ENCODE peak calls at places on chromosomes 1 and 21, in eight cellular contexts. T, O, K, Q, H, B, P and R are unnamed samples. For H3K4me1, the result is how much of the 10 kb centered on the place peaks cover.

GRCh38 chr1:192378276-192378675 is 61.5 kb downstream of the RGS21 start:
- DNase-seq in T (no peak), O (no peak), K (no peak), Q (no peak), H (no peak), B (no peak), P (no peak), R (no peak)

GRCh38 chr1:246791303-246791918 is 67.2 kb downstream of the SCCPDH start:
- DNase-seq in T (no peak), O (no peak), K (no peak), Q (no peak), H (no peak), B (no peak), P (no peak), R (no peak)

GRCh38 chr1:206915085-206915735 is 6.5 kb downstream of the FCMR start:
- DNase-seq in T (no peak), O (no peak), K (no peak), Q (peak), H (no peak), B (no peak), P (no peak), R (no peak)

GRCh38 chr1:4351453-4351852 is 303.0 kb upstream of the AJAP1 start:
- DNase-seq in T (no peak), O (no peak), K (no peak), Q (peak), H (no peak), B (no peak), P (no peak), R (no peak)

GRCh38 chr1:171983584-171983983 is 142.3 kb downstream of the DNM3 start:
- DNase-seq in T (no peak), O (peak), K (no peak), Q (no peak), H (peak), B (no peak), P (no peak), R (peak)

GRCh38 chr1:41776896-41777431 is 141.8 kb downstream of the HIVEP3 start:
- DNase-seq in T (peak), O (no peak), K (no peak), Q (no peak), H (no peak), B (peak), P (peak), R (no peak)

GRCh38 chr1:32872189-32872898 is 1.6 kb upstream of the FNDC5 start:
- DNase-seq in T (peak), O (peak), K (peak), Q (no peak), H (peak), B (peak), P (peak), R (peak)

GRCh38 chr1:172145656-172146055 is 274.8 kb upstream of the C1orf105 start:
- DNase-seq in T (no peak), O (no peak), K (no peak), Q (no peak), H (no peak), B (no peak), P (no peak), R (no peak)

GRCh38 chr1:155218854-155219591 is 10.5 kb downstream of the MTX1 start:
- DNase-seq in T (no peak), O (peak), K (peak), Q (no peak), H (peak), B (no peak), P (no peak), R (peak)

GRCh38 chr1:161486806-161487482 is 18.3 kb upstream of the FCGR2A start:
- DNase-seq in T (no peak), O (peak), K (peak), Q (no peak), H (peak), B (no peak), P (no peak), R (peak)

GRCh38 chr1:160370561-160371345 is 3.9 kb downstream of the NHLH1 start:
- DNase-seq in T (no peak), O (no peak), K (no peak), Q (no peak), H (no peak), B (no peak), P (no peak), R (no peak)

DNA sequence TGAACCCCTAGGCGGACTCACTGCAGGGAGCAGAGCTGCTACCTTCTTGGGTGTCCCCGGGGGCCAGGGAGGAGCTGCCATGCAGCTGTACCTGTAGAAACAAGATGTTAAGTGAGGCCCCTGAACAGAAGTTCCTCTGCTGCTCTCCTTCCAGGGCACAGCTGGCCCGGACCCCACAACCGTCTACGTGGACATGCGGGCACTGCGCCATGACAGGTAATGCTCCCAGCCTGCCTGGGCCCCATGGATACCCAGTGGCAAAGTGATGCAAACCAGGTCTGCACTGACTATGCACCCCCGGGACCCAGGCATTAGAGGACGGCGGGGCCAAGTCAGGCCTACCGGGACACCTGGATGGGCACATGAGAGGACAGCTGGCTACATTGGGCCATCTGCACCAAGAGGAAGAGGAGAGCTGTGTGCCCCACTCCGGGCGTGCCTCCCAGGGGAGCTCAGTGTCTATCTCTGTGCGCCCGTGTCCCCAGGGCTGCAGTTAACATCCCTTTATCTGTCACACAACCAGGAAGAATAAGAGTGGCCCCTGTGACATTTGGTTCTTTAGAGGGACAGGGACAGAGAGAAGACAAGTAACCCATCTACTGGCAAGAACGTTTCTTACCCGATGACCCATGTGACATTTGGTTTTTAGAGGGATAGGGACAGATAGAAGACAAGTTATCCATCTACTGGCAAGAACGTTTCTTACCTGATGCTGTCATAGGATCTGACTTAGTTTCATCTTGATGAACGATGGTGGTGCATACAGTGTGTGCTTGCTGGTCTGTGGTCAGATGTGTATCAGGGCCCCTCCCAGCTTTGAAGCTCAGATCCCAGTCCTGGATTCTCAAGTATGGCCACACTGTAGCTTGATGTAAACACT is 44.1 kb downstream of the S100B start:
- DNase-seq in T (peak), O (no peak), K (no peak), Q (no peak), H (no peak), B (peak), P (no peak), R (no peak)
- H3K4me1 ChIP-seq in T (under half), O (under half), K (under half), Q (under half), H (under half), B (under half), P (under half), R (under half)

GRCh38 chr1:21620461-21620860 is 48.7 kb downstream of the RAP1GAP start:
- DNase-seq in T (no peak), O (no peak), K (no peak), Q (no peak), H (no peak), B (peak), P (peak), R (no peak)

GRCh38 chr1:21622466-21623315 is 46.5 kb downstream of the RAP1GAP start:
- DNase-seq in T (peak), O (peak), K (peak), Q (no peak), H (peak), B (peak), P (peak), R (peak)

GRCh38 chr1:21621761-21622436 is 47.3 kb downstream of the RAP1GAP start:
- DNase-seq in T (no peak), O (peak), K (no peak), Q (no peak), H (no peak), B (no peak), P (no peak), R (no peak)

GRCh38 chr1:21620011-21620410 is 49.1 kb downstream of the RAP1GAP start:
- DNase-seq in T (no peak), O (no peak), K (no peak), Q (no peak), H (no peak), B (no peak), P (no peak), R (no peak)

DNA sequence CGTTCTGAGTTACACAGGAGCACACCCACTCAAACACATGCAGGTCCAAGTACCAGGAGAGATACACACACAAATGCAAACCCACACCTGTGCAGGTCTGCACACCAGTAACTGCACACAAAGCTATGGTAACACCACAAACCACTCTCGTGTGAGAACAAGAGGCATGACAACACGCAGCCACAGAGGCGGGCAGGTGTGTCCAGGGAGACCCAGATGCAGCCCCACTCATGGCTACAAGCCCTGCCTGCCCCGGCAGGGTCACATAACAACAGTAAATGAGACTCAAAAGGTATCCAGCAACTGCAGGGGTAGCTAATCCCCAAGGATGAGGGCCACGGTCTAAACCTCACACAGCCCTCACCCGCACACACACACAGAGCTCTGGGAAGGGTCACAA is 48.1 kb downstream of the RAP1GAP start:
- DNase-seq in T (no peak), O (no peak), K (no peak), Q (no peak), H (no peak), B (no peak), P (no peak), R (no peak)
- H3K27ac ChIP-seq in T (no peak), O (no peak), K (no peak), Q (no peak), H (no peak), B (peak), P (no peak), R (no peak)

GRCh38 chr1:21342961-21343838 is 52.9 kb upstream of the ECE1 start:
- DNase-seq in T (no peak), O (no peak), K (no peak), Q (no peak), H (peak), B (no peak), P (no peak), R (no peak)
- H3K4me1 ChIP-seq in T (half or more), O (half or more), K (under half), Q (half or more), H (under half), B (half or more), P (half or more), R (under half)

GRCh38 chr1:75731881-75732280 is 7.4 kb downstream of the ACADM start:
- DNase-seq in T (no peak), O (no peak), K (no peak), Q (no peak), H (no peak), B (no peak), P (no peak), R (no peak)

GRCh38 chr1:75736016-75736415 is 11.5 kb downstream of the ACADM start:
- DNase-seq in T (no peak), O (peak), K (no peak), Q (no peak), H (no peak), B (no peak), P (no peak), R (no peak)

GRCh38 chr1:75730432-75730831 is 5.9 kb downstream of the ACADM start:
- DNase-seq in T (no peak), O (no peak), K (no peak), Q (no peak), H (no peak), B (no peak), P (no peak), R (no peak)

GRCh38 chr1:75733661-75734060 is 9.2 kb downstream of the ACADM start:
- DNase-seq in T (no peak), O (no peak), K (no peak), Q (no peak), H (no peak), B (no peak), P (no peak), R (no peak)

DNA sequence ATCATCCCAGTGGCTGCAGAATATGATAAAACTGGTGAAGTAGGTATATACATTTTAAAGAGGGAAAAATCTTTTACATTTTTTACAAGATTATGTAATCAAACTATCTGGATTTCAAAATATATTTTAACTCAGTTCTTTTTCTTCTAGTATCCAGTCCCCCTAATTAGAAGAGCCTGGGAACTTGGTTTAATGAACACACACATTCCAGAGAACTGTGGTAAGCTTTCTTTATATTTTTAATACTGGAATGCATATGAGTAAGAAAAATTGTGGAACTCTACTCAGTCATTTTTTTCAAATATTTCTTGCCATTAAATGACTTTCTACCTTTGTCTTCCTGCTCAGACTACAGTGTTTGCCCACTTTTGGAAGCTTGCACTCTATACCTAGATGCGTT is 8.2 kb downstream of the ACADM start:
- DNase-seq in T (no peak), O (no peak), K (no peak), Q (no peak), H (no peak), B (no peak), P (no peak), R (no peak)
- H3K27ac ChIP-seq in T (no peak), O (no peak), K (no peak), Q (no peak), H (no peak), B (no peak), P (no peak), R (no peak)

GRCh38 chr1:229104654-229105053 is 166.3 kb upstream of the RAB4A start:
- DNase-seq in T (no peak), O (no peak), K (no peak), Q (no peak), H (no peak), B (no peak), P (no peak), R (no peak)

GRCh38 chr1:229106526-229107105 is 164.3 kb upstream of the RAB4A start:
- DNase-seq in T (no peak), O (no peak), K (no peak), Q (no peak), H (no peak), B (no peak), P (no peak), R (no peak)

GRCh38 chr1:229105109-229105508 is 165.8 kb upstream of the RAB4A start:
- DNase-seq in T (no peak), O (no peak), K (no peak), Q (no peak), H (no peak), B (peak), P (no peak), R (no peak)

GRCh38 chr1:229107302-229107815 is 163.6 kb upstream of the RAB4A start:
- DNase-seq in T (no peak), O (no peak), K (no peak), Q (no peak), H (no peak), B (no peak), P (no peak), R (no peak)

DNA sequence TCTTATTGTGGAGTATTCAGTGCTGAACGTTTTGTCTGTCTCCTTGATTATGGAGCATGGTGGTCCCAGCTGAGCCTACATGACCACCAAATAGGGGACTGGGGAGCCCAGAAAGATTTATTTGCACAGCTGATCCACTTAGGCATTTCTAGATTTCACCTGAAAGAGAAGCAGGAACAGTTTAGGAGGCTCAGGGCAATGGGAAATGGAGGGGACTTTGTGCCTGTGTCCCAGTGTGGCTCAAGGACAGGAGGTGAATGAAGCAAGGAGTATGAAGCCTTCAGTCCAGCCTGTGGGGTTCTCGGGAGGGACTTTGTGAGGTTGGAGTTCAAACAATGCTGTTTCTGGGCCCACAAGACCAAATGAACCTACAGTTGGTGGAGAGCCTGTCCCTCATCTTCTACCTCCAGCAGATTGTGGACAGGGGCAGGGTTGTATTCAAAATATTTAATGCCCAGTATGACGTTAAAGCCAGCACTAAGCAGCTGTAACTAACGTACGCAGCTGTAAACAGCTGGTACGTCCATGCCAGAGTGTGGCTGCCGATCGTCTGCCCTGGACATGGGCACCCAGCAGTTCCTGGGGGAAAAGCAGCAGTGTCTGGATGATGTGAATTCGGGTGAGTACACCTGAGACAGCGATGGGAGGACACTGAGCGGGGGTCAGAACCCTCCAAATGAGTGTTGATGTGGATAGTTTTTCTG is 164.9 kb upstream of the RAB4A start:
- DNase-seq in T (no peak), O (no peak), K (no peak), Q (no peak), H (no peak), B (no peak), P (no peak), R (no peak)
- H3K4me1 ChIP-seq in T (under half), O (under half), K (under half), Q (under half), H (under half), B (under half), P (under half), R (under half)

GRCh38 chr1:31717341-31717740 is 13.5 kb upstream of the COL16A1 start:
- DNase-seq in T (no peak), O (peak), K (no peak), Q (no peak), H (no peak), B (no peak), P (no peak), R (no peak)

GRCh38 chr1:31715873-31716220 is 12.0 kb upstream of the COL16A1 start:
- DNase-seq in T (no peak), O (no peak), K (no peak), Q (no peak), H (no peak), B (no peak), P (no peak), R (peak)

GRCh38 chr1:31714442-31715096 is 10.8 kb upstream of the COL16A1 start:
- DNase-seq in T (no peak), O (peak), K (peak), Q (peak), H (peak), B (peak), P (peak), R (peak)

GRCh38 chr1:31712625-31713024 is 8.8 kb upstream of the COL16A1 start:
- DNase-seq in T (no peak), O (peak), K (peak), Q (no peak), H (no peak), B (peak), P (peak), R (peak)

DNA sequence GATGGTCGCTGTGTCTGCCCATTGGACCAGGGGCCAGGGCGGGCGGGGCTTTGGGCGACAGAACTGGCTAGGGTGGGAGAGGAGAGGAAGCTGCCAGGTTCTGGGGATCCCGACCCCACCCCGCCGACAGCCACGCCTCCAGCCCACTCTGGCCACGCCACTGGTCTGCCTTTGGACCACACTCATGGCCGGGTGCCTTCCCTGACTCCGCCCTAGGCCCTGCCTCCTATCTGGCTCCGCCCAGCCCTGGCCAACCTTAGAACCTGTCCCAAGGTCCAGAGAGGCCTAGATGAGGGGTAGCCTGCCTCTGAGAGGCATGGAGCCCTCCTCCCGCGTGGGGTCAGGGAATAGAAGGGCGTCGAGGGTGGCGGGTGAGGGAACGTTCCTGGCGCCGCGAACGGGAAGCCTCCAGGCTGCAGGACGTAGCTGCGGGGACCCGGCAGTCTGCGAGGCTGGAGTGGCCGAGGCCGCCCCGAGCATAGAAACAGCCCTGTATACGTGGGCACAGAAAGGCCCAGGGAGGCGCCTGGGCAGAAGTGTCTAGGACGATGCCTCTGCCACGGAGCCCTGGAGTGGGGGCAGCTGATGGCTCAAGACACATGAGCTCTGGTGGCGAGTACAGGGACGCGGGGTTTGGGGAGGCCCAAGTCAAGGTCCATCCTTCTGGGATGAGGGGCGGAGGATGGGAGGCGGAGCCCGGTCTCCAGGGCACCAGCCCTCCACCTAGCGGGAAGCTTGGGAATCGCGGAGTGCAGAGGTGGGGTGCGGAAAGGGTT is 11.5 kb upstream of the COL16A1 start:
- DNase-seq in T (peak), O (peak), K (peak), Q (peak), H (peak), B (peak), P (peak), R (peak)
- H3K27ac ChIP-seq in T (peak), O (peak), K (peak), Q (peak), H (no peak), B (peak), P (peak), R (peak)

GRCh38 chr1:27539901-27540861 is 50.2 kb upstream of the WASF2 start:
- DNase-seq in T (no peak), O (peak), K (no peak), Q (no peak), H (no peak), B (no peak), P (no peak), R (peak)

GRCh38 chr1:27536767-27537166 is 46.8 kb upstream of the WASF2 start:
- DNase-seq in T (no peak), O (no peak), K (peak), Q (no peak), H (no peak), B (no peak), P (peak), R (no peak)

GRCh38 chr1:27536004-27536757 is 46.2 kb upstream of the WASF2 start:
- DNase-seq in T (no peak), O (no peak), K (no peak), Q (no peak), H (no peak), B (no peak), P (no peak), R (no peak)

GRCh38 chr1:27535386-27535785 is 45.4 kb upstream of the WASF2 start:
- DNase-seq in T (no peak), O (no peak), K (no peak), Q (no peak), H (no peak), B (no peak), P (no peak), R (no peak)

GRCh38 chr1:27538793-27539192 is 48.8 kb upstream of the WASF2 start:
- DNase-seq in T (no peak), O (peak), K (peak), Q (no peak), H (no peak), B (no peak), P (no peak), R (peak)
- H3K4me1 ChIP-seq in T (under half), O (half or more), K (under half), Q (half or more), H (under half), B (half or more), P (half or more), R (half or more)